ENCODE peak calls at places on chromosome 21, in seven cellular contexts. R is testis, V is fibroblast of pulmonary artery, T is GM12865, F is AG09309, I is esophagus muscularis mucosa, K is PC-3. G is an unnamed sample.

GRCh38 chr21:39599191-39599966 is 13.4 kb upstream of the B3GALT5 start:
- DNase-seq in R (no peak), V (no peak), T (no peak), F (no peak), I (peak), K (no peak), G (no peak)

GRCh38 chr21:28482657-28483056 is 510.0 kb downstream of the LTN1 start:
- DNase-seq in R (no peak), V (no peak), T (no peak), F (no peak), I (no peak), K (peak), G (no peak)

GRCh38 chr21:34743831-34744230 is 75.0 kb downstream of the CLIC6 start:
- DNase-seq in R (no peak), V (peak), T (no peak), F (peak), I (no peak), K (peak), G (no peak)

GRCh38 chr21:31557421-31557955 is 102.0 kb upstream of the SOD1 start:
- DNase-seq in R (peak), V (no peak), T (no peak), F (no peak), I (no peak), K (no peak), G (no peak)

GRCh38 chr21:33541105-33541711 is 709 bp downstream of the GART start:
- DNase-seq in R (no peak), V (peak), T (peak), F (no peak), I (no peak), K (peak), G (no peak)

GRCh38 chr21:28509031-28509430 is 483.6 kb downstream of the LTN1 start:
- DNase-seq in R (no peak), V (no peak), T (no peak), F (no peak), I (no peak), K (no peak), G (no peak)

GRCh38 chr21:27802816-27803475 is 836.1 kb upstream of the ADAMTS5 start:
- DNase-seq in R (peak), V (peak), T (peak), F (no peak), I (no peak), K (peak), G (no peak)

GRCh38 chr21:16588433-16588860 is 858.7 kb downstream of the USP25 start:
- DNase-seq in R (peak), V (peak), T (no peak), F (peak), I (no peak), K (peak), G (peak)

GRCh38 chr21:17045214-17045835 is 467.5 kb upstream of the CXADR start:
- DNase-seq in R (no peak), V (peak), T (peak), F (no peak), I (no peak), K (peak), G (no peak)

GRCh38 chr21:33947451-33948095 is 32.0 kb upstream of the ATP5PO start:
- DNase-seq in R (peak), V (peak), T (peak), F (peak), I (peak), K (peak), G (peak)

GRCh38 chr21:32007461-32007860 is 134.6 kb downstream of the HUNK start:
- DNase-seq in R (no peak), V (no peak), T (no peak), F (peak), I (no peak), K (peak), G (no peak)

GRCh38 chr21:35491114-35491513 is 442.0 kb upstream of the RUNX1 start:
- DNase-seq in R (no peak), V (no peak), T (no peak), F (no peak), I (peak), K (no peak), G (no peak)

GRCh38 chr21:31713973-31714740 is 17.8 kb downstream of the SCAF4 start:
- DNase-seq in R (no peak), V (no peak), T (peak), F (no peak), I (no peak), K (peak), G (no peak)

GRCh38 chr21:8989883-8990325 is 1531.5 kb upstream of the TPTE start:
- DNase-seq in R (no peak), V (no peak), T (no peak), F (no peak), I (no peak), K (peak), G (no peak)

GRCh38 chr21:34885125-34885524 is 164.0 kb downstream of the RUNX1 start:
- DNase-seq in R (no peak), V (no peak), T (no peak), F (no peak), I (peak), K (peak), G (no peak)

GRCh38 chr21:42734323-42734971 is 81.0 kb downstream of the PDE9A start:
- DNase-seq in R (no peak), V (no peak), T (no peak), F (no peak), I (no peak), K (peak), G (no peak)

GRCh38 chr21:41381731-41382130 is 19.9 kb downstream of the MX2 start:
- DNase-seq in R (no peak), V (no peak), T (no peak), F (no peak), I (no peak), K (no peak), G (no peak)

GRCh38 chr21:21715286-21715969 is 717.2 kb downstream of the NCAM2 start:
- DNase-seq in R (no peak), V (peak), T (no peak), F (no peak), I (no peak), K (peak), G (no peak)

GRCh38 chr21:14541840-14542495 is 4.1 kb downstream of the SAMSN1 start:
- DNase-seq in R (no peak), V (peak), T (no peak), F (no peak), I (no peak), K (no peak), G (no peak)

GRCh38 chr21:31143021-31143420 is 104.7 kb upstream of the KRTAP19-8 start:
- DNase-seq in R (no peak), V (no peak), T (no peak), F (no peak), I (no peak), K (no peak), G (no peak)

GRCh38 chr21:41866274-41866809 is 12.8 kb downstream of the PRDM15 start:
- DNase-seq in R (no peak), V (no peak), T (no peak), F (no peak), I (no peak), K (no peak), G (no peak)

DNA sequence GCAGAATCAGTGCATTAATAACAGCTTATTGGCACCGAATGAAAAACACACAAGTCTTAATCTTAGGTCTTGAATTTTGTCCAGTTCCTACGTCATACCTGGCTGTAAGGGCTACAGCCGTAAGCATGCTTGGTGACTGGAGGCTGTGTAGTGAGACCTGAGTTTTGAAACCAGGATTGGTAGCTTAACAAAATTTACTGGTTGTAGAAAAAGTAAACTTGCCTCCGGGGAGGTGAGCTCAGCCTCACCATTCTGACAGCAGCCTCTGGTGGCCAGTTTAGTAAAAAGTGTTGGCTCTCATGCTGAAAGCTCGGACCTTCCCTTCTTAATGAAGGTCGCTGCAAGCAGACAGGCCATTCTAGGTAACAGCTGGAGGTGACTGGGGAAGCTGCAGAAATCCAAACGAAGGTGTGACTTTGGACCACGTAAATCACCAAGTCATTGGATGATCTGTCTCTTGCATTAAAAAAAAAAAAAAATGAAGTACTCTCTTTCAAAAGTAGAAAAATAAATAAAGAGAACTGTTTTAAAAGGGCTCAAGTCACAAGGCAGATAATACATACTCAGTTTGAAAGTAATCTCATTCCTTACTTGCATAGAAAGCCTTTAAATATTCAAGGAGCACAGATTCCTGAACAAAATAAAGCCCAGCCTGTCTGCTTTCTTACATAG is 48.8 kb downstream of the HLCS start:
- DNase-seq in R (peak), V (peak), T (peak), F (no peak), I (no peak), K (peak), G (peak)
- TF ChIP-seq CTCF in R (no peak), V (peak), T (peak), F (peak), I (peak), K (peak), G (peak)

GRCh38 chr21:37659874-37660273 is 256.4 kb downstream of the KCNJ6 start:
- DNase-seq in R (no peak), V (no peak), T (no peak), F (no peak), I (no peak), K (no peak), G (no peak)

GRCh38 chr21:37660709-37661108 is 255.5 kb downstream of the KCNJ6 start:
- DNase-seq in R (no peak), V (no peak), T (no peak), F (no peak), I (no peak), K (no peak), G (no peak)

GRCh38 chr21:37656899-37657298 is 259.4 kb downstream of the KCNJ6 start:
- DNase-seq in R (no peak), V (no peak), T (no peak), F (no peak), I (peak), K (no peak), G (no peak)

GRCh38 chr21:37658121-37658993 is 257.9 kb downstream of the KCNJ6 start:
- DNase-seq in R (no peak), V (no peak), T (no peak), F (no peak), I (no peak), K (no peak), G (no peak)

DNA sequence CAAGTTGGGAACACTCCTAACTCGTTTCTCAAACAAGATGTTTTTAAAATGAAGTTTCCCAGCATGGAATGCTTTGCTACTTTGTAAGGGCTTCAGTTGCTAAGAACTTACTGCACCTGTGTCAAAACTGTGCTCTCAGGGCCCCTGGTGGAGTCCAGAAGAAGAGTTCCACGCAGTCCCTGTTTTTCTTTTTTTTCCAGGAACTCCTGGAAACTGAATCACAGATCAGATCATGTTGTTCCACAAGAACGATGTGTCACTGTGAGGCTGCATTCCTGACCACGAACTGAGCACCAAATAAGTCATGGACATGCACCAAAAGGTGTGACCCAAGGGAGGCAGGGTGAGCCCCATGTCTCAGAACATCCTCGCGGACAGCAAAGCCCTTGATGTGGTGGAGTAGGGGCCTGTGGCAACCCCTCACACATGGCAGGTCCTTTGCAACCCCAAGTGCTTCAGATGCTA is 257.2 kb downstream of the KCNJ6 start:
- DNase-seq in R (peak), V (peak), T (no peak), F (peak), I (no peak), K (peak), G (no peak)
- TF ChIP-seq CTCF in R (no peak), V (peak), T (no peak), F (peak), I (peak), K (peak), G (no peak)

DNA sequence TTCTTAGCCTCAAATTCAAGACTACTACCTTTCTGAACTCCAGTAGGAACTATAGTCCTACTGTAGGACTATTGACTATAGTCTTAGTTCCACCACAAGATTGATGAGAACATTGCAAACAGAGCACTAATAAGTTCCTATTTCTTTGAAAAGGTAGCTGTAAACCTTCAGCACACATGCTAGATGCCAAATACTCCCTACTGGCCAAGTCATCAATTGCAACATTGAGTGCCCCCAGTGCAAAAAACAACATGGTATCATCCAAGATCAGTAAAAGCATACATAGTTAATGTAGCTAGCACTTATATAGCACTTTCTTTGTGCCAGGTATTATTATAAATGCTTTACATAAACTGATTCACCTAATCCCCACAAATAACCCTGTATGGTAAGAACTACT is 99.8 kb downstream of the MRPL39 start:
- DNase-seq in R (no peak), V (no peak), T (peak), F (no peak), I (no peak), K (peak), G (no peak)
- TF ChIP-seq CTCF in R (no peak), V (no peak), T (peak), F (no peak), I (no peak), K (peak), G (no peak)

GRCh38 chr21:44027607-44028286 is 15.6 kb downstream of the TRAPPC10 start:
- DNase-seq in R (no peak), V (no peak), T (no peak), F (no peak), I (no peak), K (peak), G (no peak)

GRCh38 chr21:44024257-44024656 is 12.1 kb downstream of the TRAPPC10 start:
- DNase-seq in R (no peak), V (no peak), T (no peak), F (no peak), I (no peak), K (no peak), G (no peak)

GRCh38 chr21:44028287-44028659 is 16.2 kb downstream of the TRAPPC10 start:
- DNase-seq in R (no peak), V (no peak), T (no peak), F (no peak), I (no peak), K (no peak), G (no peak)

GRCh38 chr21:44021064-44021463 is 9.0 kb downstream of the TRAPPC10 start:
- DNase-seq in R (no peak), V (no peak), T (no peak), F (no peak), I (no peak), K (no peak), G (no peak)

DNA sequence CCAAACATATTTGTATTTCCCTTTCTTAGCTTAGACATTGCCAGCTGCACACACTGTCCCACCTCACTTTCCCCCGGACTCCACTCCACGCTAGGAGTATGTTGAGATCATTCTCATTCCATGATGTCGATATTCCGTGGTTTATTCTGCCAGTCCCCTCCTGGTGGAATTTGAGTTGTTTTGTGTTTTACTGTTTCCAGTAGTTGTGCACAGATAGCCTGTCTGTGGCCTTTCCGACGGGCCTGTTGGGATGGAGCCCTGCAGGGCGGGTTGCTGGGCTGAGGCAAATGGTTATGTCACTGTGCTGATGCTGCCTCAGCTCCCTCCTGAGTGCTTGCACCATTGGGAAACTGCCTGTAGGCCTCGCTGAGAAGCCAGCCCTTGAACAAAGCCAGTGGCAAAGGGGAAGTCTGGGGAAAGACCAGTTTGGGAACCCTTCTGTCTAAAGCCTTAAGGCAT is 12.8 kb downstream of the TRAPPC10 start:
- DNase-seq in R (peak), V (peak), T (no peak), F (peak), I (no peak), K (no peak), G (no peak)
- TF ChIP-seq CTCF in R (no peak), V (peak), T (no peak), F (no peak), I (no peak), K (no peak), G (no peak)

GRCh38 chr21:26489781-26490180 is 83.3 kb downstream of the CYYR1 start:
- DNase-seq in R (no peak), V (no peak), T (no peak), F (no peak), I (no peak), K (no peak), G (no peak)
- TF ChIP-seq CTCF in R (no peak), V (no peak), T (no peak), F (no peak), I (no peak), K (peak), G (no peak)

GRCh38 chr21:38355992-38356781 is 99.4 kb downstream of the KCNJ15 start:
- DNase-seq in R (peak), V (peak), T (peak), F (no peak), I (no peak), K (peak), G (peak)
- TF ChIP-seq CTCF in R (peak), V (peak), T (peak), F (peak), I (peak), K (peak), G (peak)